ENCODE peak calls at places on chromosome 1, in seven cellular contexts. P is mesothelial cell of epicardium; V is stimulated activated naive CD8-positive, alpha-beta T cell treated with anti-CD3 and anti-CD28 coated beads, Interleukin-15, amount 100 ng/mL, for 72 hours; B is adipocyte; Q is aorta; M is Calu3; A is T-helper 2 cell. E is an unnamed sample.

GRCh38 chr1:154961497-154962237 is at the start of gene PYGO2:
- DNase-seq in B (peak), V (peak), M (peak), Q (peak), P (peak), A (peak), E (peak)

GRCh38 chr1:111110197-111110899 is 29.5 kb downstream of the DRAM2 start:
- DNase-seq in Q (no peak), M (no peak), A (no peak), V (no peak), B (peak), P (no peak), E (no peak)

GRCh38 chr1:32250893-32251716 is at the start of gene LCK:
- DNase-seq in P (no peak), Q (no peak), B (no peak), A (peak), M (no peak), V (peak), E (no peak)

GRCh38 chr1:24149854-24150227 is 6.9 kb upstream of the IL22RA1 start:
- DNase-seq in V (peak), B (peak), A (no peak), Q (no peak), M (peak), P (no peak), E (no peak)

GRCh38 chr1:230002164-230002803 is 64.8 kb upstream of the GALNT2 start:
- DNase-seq in Q (peak), M (no peak), P (no peak), A (no peak), V (no peak), B (peak), E (no peak)

GRCh38 chr1:1035291-1035931 is 15.5 kb downstream of the AGRN start:
- DNase-seq in V (no peak), M (no peak), A (no peak), Q (no peak), P (no peak), B (no peak), E (no peak)

GRCh38 chr1:117695796-117696505 is 90.1 kb downstream of the TENT5C start:
- DNase-seq in A (no peak), V (no peak), Q (peak), M (no peak), P (no peak), B (peak), E (no peak)

GRCh38 chr1:75208862-75209261 is 74.7 kb downstream of the LHX8 start:
- DNase-seq in A (no peak), M (no peak), P (no peak), V (no peak), B (no peak), Q (no peak), E (no peak)

GRCh38 chr1:181113061-181113695 is 24.7 kb downstream of the IER5 start:
- DNase-seq in M (peak), V (no peak), Q (no peak), B (peak), P (no peak), A (no peak), E (no peak)

GRCh38 chr1:234755449-234755863 is 145.5 kb upstream of the IRF2BP2 start:
- DNase-seq in A (no peak), P (no peak), M (peak), B (peak), V (no peak), Q (peak), E (peak)

GRCh38 chr1:86472165-86472564 is 3.4 kb downstream of the CLCA1 start:
- DNase-seq in Q (no peak), B (no peak), M (no peak), P (no peak), V (no peak), A (no peak), E (no peak)

E was measured in lower lobe of right lung.